ENCODE peak calls at places on chromosomes 5 and 9, in seven cellular contexts. N is fibroblast of lung, Z is prostate gland, H is fibroblast of pulmonary artery, G is body of pancreas, K is adrenal gland, O is DND-41. J is an unnamed sample.
A peak's percentile ranks its signal among the peaks of the same experiment; 100 is the strongest.

GRCh38 chr9:37963936-37964739 is 60.2 kb upstream of the SLC25A51 start:
- DNase-seq in G (peak; percentile 89), H (peak; percentile 96), O (no peak), N (peak; percentile 99), Z (peak; percentile 94), K (peak; percentile 74), J (peak; percentile 89)

GRCh38 chr5:140219068-140219971 is 44.3 kb downstream of the CYSTM1 start:
- DNase-seq in K (peak; percentile 82), O (no peak), N (no peak), Z (no peak), H (peak; percentile 45), G (peak; percentile 94), J (no peak)

GRCh38 chr5:132033122-132033521 is 21.7 kb upstream of the ACSL6 start:
- DNase-seq in O (no peak), K (no peak), N (no peak), G (no peak), Z (no peak), H (no peak), J (no peak)

GRCh38 chr5:112616812-112617547 is 120.7 kb upstream of the APC start:
- DNase-seq in O (no peak), K (no peak), H (no peak), G (peak; percentile 65), N (no peak), Z (no peak), J (no peak)

GRCh38 chr5:61177070-61177469 is 14.8 kb upstream of the SMIM15 start:
- DNase-seq in G (no peak), H (no peak), O (no peak), Z (no peak), N (no peak), K (no peak), J (no peak)

GRCh38 chr9:94681508-94681907 is 42.2 kb upstream of the FBP1 start:
- DNase-seq in K (peak; percentile 93), O (peak; percentile 50), N (peak; percentile 76), Z (peak; percentile 70), H (peak; percentile 85), G (peak; percentile 86), J (peak; percentile 62)

GRCh38 chr5:131749138-131749537 is 47.7 kb downstream of the FNIP1 start:
- DNase-seq in Z (no peak), K (no peak), O (no peak), N (peak; percentile 65), H (no peak), G (no peak), J (peak; percentile 83)

GRCh38 chr9:121499427-121500164 is at the start of gene GGTA1:
- DNase-seq in Z (peak; percentile 34), N (peak; percentile 61), H (peak; percentile 71), O (no peak), G (peak; percentile 41), K (peak; percentile 71), J (peak; percentile 23)

GRCh38 chr5:4984461-4984860 is 155.7 kb upstream of the ADAMTS16 start:
- DNase-seq in K (no peak), N (no peak), H (no peak), Z (no peak), O (no peak), G (no peak), J (no peak)

GRCh38 chr9:129311638-129312037 is 133.6 kb upstream of the IER5L start:
- DNase-seq in O (no peak), H (no peak), G (peak; percentile 0), N (no peak), K (peak; percentile 21), Z (no peak), J (no peak)

GRCh38 chr5:136620016-136620419 is 254.7 kb upstream of the TRPC7 start:
- DNase-seq in O (no peak), N (peak; percentile 70), G (no peak), Z (no peak), K (no peak), H (peak; percentile 50), J (peak; percentile 86)

GRCh38 chr5:149940941-149941644 is 3.5 kb downstream of the PDE6A start:
- DNase-seq in O (no peak), Z (peak; percentile 65), H (no peak), G (no peak), N (no peak), K (no peak), J (no peak)

GRCh38 chr5:55407984-55408383 is 100.2 kb downstream of the MTREX start:
- DNase-seq in N (no peak), Z (no peak), G (no peak), H (no peak), O (no peak), K (no peak), J (no peak)

GRCh38 chr5:106094836-106095235 is 1575.9 kb downstream of the EFNA5 start:
- DNase-seq in G (no peak), H (no peak), N (no peak), Z (no peak), O (no peak), K (no peak), J (no peak)

DNA sequence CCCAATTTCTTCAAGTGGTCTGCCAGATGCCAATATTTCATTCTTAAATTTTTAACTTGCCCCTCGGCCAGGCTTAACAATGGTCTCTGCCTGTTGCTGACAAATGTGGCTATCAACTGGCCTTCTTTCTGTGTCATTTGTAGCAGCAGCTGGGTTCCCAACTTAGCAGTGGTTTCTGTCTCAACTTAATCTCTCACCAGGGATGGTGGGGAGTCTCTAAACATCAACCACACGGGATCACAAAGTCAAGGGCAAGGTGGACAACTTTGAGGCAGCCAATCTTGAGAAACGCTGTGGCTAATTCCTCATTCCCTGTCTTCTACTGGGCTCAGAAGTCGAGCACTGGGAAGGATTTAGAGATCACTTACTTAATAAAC is 81.1 kb downstream of the RAPGEF1 start:
- DNase-seq in K (no peak), G (no peak), N (no peak), Z (no peak), O (no peak), H (no peak), J (no peak)
- H3K4me3 ChIP-seq in K (no peak overlapping the region), G (no peak overlapping the region), N (peak overlapping the region; percentile 8), Z (no peak overlapping the region), O (no peak overlapping the region), H (no peak overlapping the region), J (no peak overlapping the region)

DNA sequence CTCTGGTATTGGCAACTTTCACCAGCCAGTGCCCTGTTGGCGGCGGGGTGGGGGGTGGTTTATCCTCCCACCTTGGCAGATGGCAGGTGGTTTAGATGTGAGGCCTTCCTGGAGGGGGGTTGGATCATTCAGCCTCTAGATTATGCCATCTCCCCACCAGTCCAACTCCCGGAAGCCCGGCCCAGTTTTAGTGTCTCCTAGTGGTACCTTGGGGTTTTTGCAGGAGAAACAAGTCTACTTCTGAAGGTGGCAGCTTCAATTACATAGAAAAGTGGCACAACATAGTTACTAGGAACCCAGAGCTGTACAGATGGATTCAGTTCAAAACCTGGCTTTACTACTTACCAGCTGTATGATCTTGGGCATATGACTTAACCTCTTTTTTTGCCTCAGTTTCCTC is 11.3 kb downstream of the PRLR start:
- DNase-seq in K (no peak), G (no peak), Z (no peak), O (no peak), H (no peak), N (no peak), J (no peak)
- TF ChIP-seq CTCF in K (no peak), G (no peak), Z (no peak), O (no peak), H (no peak), N (no peak), J (no peak)

GRCh38 chr9:111034146-111034545 is 4.1 kb downstream of the LPAR1 start:
- DNase-seq in Z (no peak), N (no peak), O (no peak), H (no peak), G (no peak), K (no peak), J (no peak)

GRCh38 chr9:111037744-111038335 is 430 bp downstream of the LPAR1 start:
- DNase-seq in Z (peak; percentile 34), G (peak; percentile 45), O (no peak), N (peak; percentile 44), K (no peak), H (peak; percentile 40), J (no peak)

GRCh38 chr9:111036946-111037743 is 1.1 kb downstream of the LPAR1 start:
- DNase-seq in H (peak; percentile 55), Z (no peak), O (no peak), N (peak; percentile 54), G (no peak), K (no peak), J (peak; percentile 61)

GRCh38 chr9:111036068-111036789 is 2.0 kb downstream of the LPAR1 start:
- DNase-seq in O (no peak), N (peak; percentile 45), G (peak; percentile 68), K (peak; percentile 81), H (peak; percentile 49), Z (peak; percentile 46), J (peak; percentile 56)

GRCh38 chr9:111034573-111035539 is 3.4 kb downstream of the LPAR1 start:
- DNase-seq in G (no peak), N (no peak), H (peak; percentile 51), Z (no peak), K (no peak), O (no peak), J (no peak)
- H3K4me3 ChIP-seq in G (no peak overlapping the region), N (peak overlapping the region; percentile 79), H (peak overlapping the region; percentile 8), Z (no peak overlapping the region), K (peak overlapping the region; percentile 72), O (no peak overlapping the region), J (no peak overlapping the region)

GRCh38 chr9:127803507-127804352 is 1.0 kb downstream of the FPGS start:
- DNase-seq in O (peak; percentile 42), H (peak; percentile 56), K (peak; percentile 77), G (peak; percentile 48), Z (no peak), N (peak; percentile 35), J (peak; percentile 90)

GRCh38 chr9:127802576-127803443 is at the start of gene FPGS:
- DNase-seq in O (peak; percentile 85), Z (peak; percentile 79), N (peak; percentile 89), K (peak; percentile 93), G (peak; percentile 91), H (peak; percentile 84), J (peak; percentile 57)

GRCh38 chr9:127806871-127807270 is 4.2 kb downstream of the FPGS start:
- DNase-seq in H (no peak), Z (no peak), O (no peak), G (no peak), K (no peak), N (no peak), J (no peak)

GRCh38 chr9:127805620-127806019 is 2.9 kb downstream of the FPGS start:
- DNase-seq in K (no peak), H (peak; percentile 42), G (no peak), N (peak; percentile 20), Z (no peak), O (peak; percentile 39), J (peak; percentile 22)

GRCh38 chr9:127801955-127802575 is 617 bp upstream of the FPGS start:
- DNase-seq in N (no peak), O (no peak), G (no peak), H (peak; percentile 73), Z (no peak), K (peak; percentile 75), J (peak; percentile 11)
- TF ChIP-seq CTCF in N (no peak), O (no peak), G (no peak), H (no peak), Z (no peak), K (no peak), J (no peak)

DNA sequence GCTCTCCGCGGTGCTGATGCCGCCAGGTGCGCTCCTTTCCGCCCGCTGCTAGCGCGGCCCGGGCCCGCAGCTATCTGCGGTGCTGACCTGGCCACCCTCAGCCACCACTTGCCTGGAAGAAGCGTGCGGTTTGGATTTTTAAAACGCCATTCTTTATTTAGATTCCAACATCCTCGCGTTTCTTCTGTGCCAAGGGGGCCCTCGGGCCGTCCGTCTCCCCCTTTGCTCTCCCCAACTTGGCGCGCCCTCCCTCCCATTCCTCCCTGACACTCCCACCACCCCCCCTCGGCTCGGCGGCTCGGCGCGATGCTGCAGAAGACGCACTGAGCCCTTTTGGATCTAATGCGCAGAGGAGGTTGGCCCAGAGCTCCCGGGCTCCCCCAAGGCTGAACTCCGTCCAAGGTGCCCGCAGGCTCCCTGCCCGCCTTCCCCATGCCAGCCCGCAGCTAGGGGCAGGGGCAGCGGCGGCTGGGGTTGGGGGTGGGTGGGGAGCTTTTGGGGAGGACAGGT is at the start of gene BARHL1:
- DNase-seq in N (no peak), G (no peak), Z (no peak), H (no peak), K (no peak), O (no peak), J (no peak)
- H3K4me3 ChIP-seq in N (peak within 1 kb of the TSS; percentile 44), G (no peak within 1 kb of the TSS), Z (no peak within 1 kb of the TSS), H (peak within 1 kb of the TSS; percentile 37), K (peak within 1 kb of the TSS; percentile 54), O (no peak within 1 kb of the TSS), J (peak within 1 kb of the TSS; percentile 6)

J was measured in bronchial epithelial cell.